ENCODE peak calls at places on chromosome 9, in five cellular contexts. V, Q, Y, M and I are unnamed samples.

GRCh38 chr9:93651521-93651950 is 75.2 kb downstream of the PHF2 start:
- DNase-seq in Q (no peak), V (no peak), Y (no peak), M (no peak), I (no peak)

GRCh38 chr9:33131505-33132248 is 35.5 kb downstream of the B4GALT1 start:
- DNase-seq in V (no peak), Y (no peak), Q (no peak), M (no peak), I (no peak)

GRCh38 chr9:130986311-130986940 is 22.5 kb upstream of the LAMC3 start:
- DNase-seq in Q (no peak), Y (no peak), V (no peak), M (no peak), I (no peak)

GRCh38 chr9:93567271-93567959 is 9.0 kb upstream of the PHF2 start:
- DNase-seq in V (no peak), M (no peak), Q (no peak), Y (no peak), I (peak)

GRCh38 chr9:114005371-114006154 is 72.5 kb downstream of the AMBP start:
- DNase-seq in M (no peak), Q (no peak), V (no peak), Y (peak), I (no peak)

GRCh38 chr9:76655970-76656369 is 108.3 kb upstream of the PCA3 start:
- DNase-seq in V (no peak), Y (no peak), M (no peak), Q (no peak), I (no peak)

GRCh38 chr9:20041717-20042116 is 252.9 kb upstream of the SLC24A2 start:
- DNase-seq in Q (no peak), Y (peak), M (no peak), V (no peak), I (no peak)

GRCh38 chr9:120764476-120764875 is 28.7 kb downstream of the FBXW2 start:
- DNase-seq in M (no peak), Q (no peak), V (no peak), Y (no peak), I (no peak)

GRCh38 chr9:7315746-7316457 is 483.7 kb downstream of the DMAC1 start:
- DNase-seq in V (no peak), Q (no peak), Y (no peak), M (no peak), I (no peak)

GRCh38 chr9:73269430-73270101 is 117.9 kb downstream of the ANXA1 start:
- DNase-seq in V (no peak), M (peak), Q (no peak), Y (no peak), I (peak)

GRCh38 chr9:10015755-10016154 is 597.0 kb downstream of the PTPRD start:
- DNase-seq in Y (no peak), V (no peak), Q (no peak), M (no peak), I (no peak)

GRCh38 chr9:110217656-110218099 is 9.7 kb upstream of the C9orf152 start:
- DNase-seq in M (peak), Q (no peak), V (peak), Y (no peak), I (peak)

GRCh38 chr9:129988607-129989361 is 54.2 kb downstream of the FNBP1 start:
- DNase-seq in Y (no peak), V (no peak), Q (no peak), M (no peak), I (peak)

GRCh38 chr9:81827616-81828296 is 100.5 kb upstream of the SPATA31D4 start:
- DNase-seq in Y (no peak), V (no peak), Q (no peak), M (no peak), I (peak)

GRCh38 chr9:32508728-32509127 is 17.3 kb downstream of the RIGI start:
- DNase-seq in Y (no peak), V (no peak), M (no peak), Q (no peak), I (no peak)

GRCh38 chr9:76271755-76272154 is 122.5 kb downstream of the RFK start:
- DNase-seq in V (no peak), Y (no peak), M (no peak), Q (no peak), I (no peak)

GRCh38 chr9:136791466-136792276 is 527 bp downstream of the TMEM141 start:
- DNase-seq in Y (peak), M (no peak), V (no peak), Q (peak), I (peak)

GRCh38 chr9:101098392-101098791 is 69.9 kb downstream of the PLPPR1 start:
- DNase-seq in Q (no peak), Y (no peak), M (no peak), V (no peak), I (no peak)

GRCh38 chr9:129111762-129112151 is 542 bp downstream of the PTPA start:
- DNase-seq in V (no peak), M (no peak), Y (peak), Q (no peak), I (peak)

GRCh38 chr9:124286292-124286931 is 28.7 kb downstream of the NEK6 start:
- DNase-seq in Y (no peak), Q (no peak), V (peak), M (peak), I (peak)

GRCh38 chr9:126206099-126206498 is 120.5 kb upstream of the MVB12B start:
- DNase-seq in Q (no peak), Y (no peak), V (no peak), M (no peak), I (no peak)

GRCh38 chr9:70477907-70478480 is 63.5 kb upstream of the KLF9 start:
- DNase-seq in Q (no peak), V (no peak), M (no peak), Y (no peak), I (no peak)

GRCh38 chr9:70479880-70480291 is 65.4 kb upstream of the KLF9 start:
- DNase-seq in Y (no peak), M (no peak), Q (no peak), V (no peak), I (no peak)

GRCh38 chr9:70477146-70477745 is 62.8 kb upstream of the KLF9 start:
- DNase-seq in Y (no peak), V (no peak), Q (no peak), M (no peak), I (no peak)

GRCh38 chr9:70480405-70480980 is 66.0 kb upstream of the KLF9 start:
- DNase-seq in Y (peak), M (no peak), Q (peak), V (no peak), I (no peak)

GRCh38 chr9:70478963-70479641 is 64.6 kb upstream of the KLF9 start:
- DNase-seq in Y (no peak), M (no peak), V (no peak), Q (no peak), I (no peak)
- H3K4me3 ChIP-seq in Y (no peak), M (no peak), V (no peak), Q (no peak), I (no peak)

DNA sequence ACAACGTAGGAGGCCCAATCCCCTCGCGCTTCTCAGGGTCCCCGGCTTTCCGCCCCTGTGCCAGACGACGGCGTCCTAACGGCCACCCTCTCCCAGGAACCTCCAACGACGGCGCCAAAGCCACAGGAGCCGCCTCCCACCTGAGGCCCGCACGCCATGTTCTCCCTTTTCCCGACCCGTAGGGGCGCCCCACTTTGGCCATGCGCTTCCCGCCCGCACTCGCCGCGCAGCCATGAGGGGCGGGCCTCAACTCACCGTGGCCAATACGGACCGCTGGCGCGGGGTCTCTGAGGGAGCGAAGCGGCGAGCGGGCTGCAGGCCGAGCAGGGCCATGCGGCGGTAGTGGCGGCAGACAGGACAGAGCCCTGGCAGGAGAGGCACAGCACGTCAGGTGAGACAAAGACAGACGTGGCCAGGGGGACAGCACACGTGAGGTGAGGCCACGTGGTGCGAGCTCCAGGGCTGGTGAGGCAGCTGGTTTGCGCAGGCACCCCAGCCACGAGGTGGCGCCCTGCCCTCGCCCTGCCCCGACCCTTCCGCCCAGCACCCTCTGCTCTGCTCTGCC is 1005.5 kb upstream of the PTPRD start:
- DNase-seq in Y (no peak), Q (peak), M (no peak), V (no peak), I (no peak)
- TF ChIP-seq CTCF in Y (no peak), Q (no peak), M (no peak), V (no peak), I (no peak)

DNA sequence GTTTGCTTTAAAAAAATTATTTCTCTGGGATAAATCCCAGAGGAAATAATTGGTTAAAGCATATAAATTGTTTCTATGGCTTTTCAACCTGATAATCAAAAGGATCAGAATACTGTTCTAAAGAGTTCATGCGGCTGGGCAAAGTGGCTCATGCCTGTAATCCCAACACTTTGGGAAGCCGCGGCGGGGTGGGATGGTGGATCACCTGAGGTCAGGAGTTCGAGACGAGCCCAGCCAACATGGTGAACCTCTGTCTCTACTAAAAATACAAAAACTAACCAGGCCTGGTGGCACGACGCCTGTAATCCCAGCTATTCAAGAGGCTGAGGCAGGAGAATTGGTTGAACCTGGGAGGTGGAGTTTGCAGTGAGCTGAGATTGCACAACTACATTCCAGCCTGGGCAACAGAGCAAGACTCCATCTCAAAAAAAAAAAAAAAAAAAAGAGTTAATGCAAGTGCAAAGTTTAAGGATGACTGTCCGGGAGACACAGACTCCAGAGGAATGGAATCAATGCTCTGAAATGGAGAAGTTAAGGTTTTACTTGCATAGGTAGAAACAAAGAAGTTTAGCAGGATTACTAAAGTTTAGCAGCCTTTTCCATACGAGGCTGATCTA is 16.6 kb upstream of the GRHPR start:
- DNase-seq in Q (no peak), M (no peak), Y (no peak), V (no peak), I (no peak)
- H3K4me3 ChIP-seq in Q (no peak), M (no peak), Y (no peak), V (no peak), I (peak)

GRCh38 chr9:35518212-35518917 is 28.5 kb downstream of the RUSC2 start:
- DNase-seq in V (peak), Q (no peak), M (peak), Y (no peak), I (no peak)
- TF ChIP-seq CTCF in V (no peak), Q (no peak), M (no peak), Y (no peak), I (no peak)

GRCh38 chr9:96607971-96608370 is 11.7 kb downstream of the CDC14B start:
- DNase-seq in Y (no peak), Q (no peak), V (no peak), M (no peak), I (no peak)

GRCh38 chr9:96599298-96599697 is 20.3 kb downstream of the CDC14B start:
- DNase-seq in M (no peak), Q (no peak), V (no peak), Y (no peak), I (no peak)

GRCh38 chr9:96605328-96605727 is 14.3 kb downstream of the CDC14B start:
- DNase-seq in M (no peak), Y (peak), Q (no peak), V (no peak), I (no peak)

GRCh38 chr9:96604005-96604320 is 15.7 kb downstream of the CDC14B start:
- DNase-seq in Q (no peak), M (no peak), Y (no peak), V (no peak), I (no peak)

DNA sequence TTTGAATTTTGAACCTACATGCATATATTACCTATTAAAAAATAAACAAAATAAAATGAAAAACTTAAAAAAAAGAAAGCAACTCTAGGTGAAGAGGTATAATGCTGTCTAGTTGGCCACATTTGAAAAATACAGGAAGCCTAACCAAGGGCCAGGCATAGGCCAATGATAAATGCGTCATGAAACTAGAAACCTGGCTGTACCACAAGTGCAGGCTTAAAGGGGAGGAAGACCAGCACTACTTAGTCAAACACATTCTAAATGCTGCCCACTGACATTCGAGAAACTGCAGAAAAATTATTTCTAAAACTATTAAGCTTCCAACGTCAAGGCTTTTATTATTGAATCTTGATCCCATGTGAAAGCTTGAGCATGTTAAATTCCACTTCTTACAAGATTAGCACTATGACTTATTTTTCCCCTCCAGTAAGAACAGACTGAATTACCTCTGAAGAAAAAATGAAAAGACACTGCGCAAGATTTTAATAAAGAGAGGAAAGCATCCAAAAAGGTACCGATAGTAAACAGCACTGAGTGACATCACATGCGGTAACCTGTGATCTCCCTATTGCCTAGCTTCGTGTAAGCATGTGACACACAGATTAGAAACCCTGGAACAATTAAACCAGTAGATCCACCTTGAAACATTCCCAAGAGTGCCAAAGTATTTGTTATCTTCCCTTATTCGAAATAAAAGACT is 16.2 kb downstream of the CDC14B start:
- DNase-seq in Q (no peak), Y (no peak), V (no peak), M (no peak), I (no peak)
- H3K4me3 ChIP-seq in Q (no peak), Y (no peak), V (no peak), M (no peak), I (no peak)

DNA sequence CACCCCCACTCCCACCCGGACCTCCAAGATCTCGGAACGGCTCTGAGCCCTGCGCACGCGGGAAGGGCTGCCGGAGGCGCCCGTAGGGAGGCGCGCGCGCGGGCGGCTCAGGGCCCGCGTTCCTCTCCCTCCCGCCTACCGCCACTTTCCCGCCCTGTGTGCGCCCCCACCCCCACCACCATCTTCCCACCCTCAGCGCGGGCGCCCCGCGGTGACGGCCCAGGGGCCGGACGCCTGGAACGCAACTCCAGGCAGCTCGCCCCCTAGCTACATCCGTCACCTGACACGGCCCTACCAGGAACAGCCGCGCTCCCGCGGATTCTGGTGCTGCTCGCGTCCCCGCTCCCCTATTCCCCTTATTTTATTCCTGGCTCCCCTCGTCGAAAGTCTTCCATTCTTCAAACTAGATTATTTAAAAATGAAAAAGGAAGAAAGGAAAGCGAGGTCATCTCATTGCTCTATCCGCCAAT is at the start of gene CDKN2B-AS1:
- DNase-seq in Q (peak), V (no peak), M (no peak), Y (no peak), I (peak)
- TF ChIP-seq CTCF in Q (no peak), V (no peak), M (peak), Y (no peak), I (no peak)

DNA sequence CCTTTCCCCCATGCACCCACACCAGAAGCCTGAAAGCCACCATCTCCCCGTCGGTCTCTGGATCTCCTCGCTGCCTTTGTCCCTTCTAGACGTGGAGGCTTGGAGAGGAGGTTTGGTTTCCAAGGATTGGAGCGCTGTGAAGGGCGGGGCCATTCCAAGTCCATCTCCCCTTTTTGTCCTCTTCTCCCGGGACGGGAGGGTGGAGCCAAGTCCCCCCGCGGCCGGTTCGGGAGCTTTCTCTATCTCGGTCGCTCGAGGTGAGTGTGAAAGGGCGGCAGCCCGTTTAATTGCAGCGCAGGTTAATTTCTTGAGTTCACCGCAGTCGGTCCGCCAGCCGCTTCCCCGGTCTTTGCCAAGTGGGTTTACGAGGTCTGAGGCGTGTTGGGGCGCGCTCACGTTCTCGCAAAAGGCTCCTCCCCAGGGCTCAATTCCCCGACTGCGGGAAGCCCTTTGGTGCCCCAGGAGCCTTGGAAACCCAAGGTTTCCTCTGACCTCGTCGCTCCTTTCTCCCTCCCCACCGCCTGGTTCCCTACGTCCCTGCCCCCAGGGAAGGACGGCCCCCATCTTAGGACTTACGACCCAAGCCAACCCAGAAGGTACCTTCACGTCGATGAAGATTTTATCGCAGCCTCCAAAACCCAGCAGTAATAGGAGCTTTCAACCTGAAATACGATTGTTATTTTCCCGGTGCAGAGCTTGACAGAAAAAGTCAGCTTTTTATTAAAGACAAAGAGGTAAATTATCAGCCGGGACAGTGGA is 2.8 kb upstream of the ZNF462 start:
- DNase-seq in Y (peak), Q (peak), M (no peak), V (no peak), I (no peak)
- H3K4me3 ChIP-seq in Y (peak), Q (peak), M (peak), V (peak), I (no peak)

GRCh38 chr9:546797-547223 is 294.7 kb upstream of the DMRT1 start:
- DNase-seq in Y (peak), Q (no peak), M (no peak), V (no peak), I (peak)
- TF ChIP-seq CTCF in Y (peak), Q (no peak), M (peak), V (peak), I (no peak)